ENCODE peak calls at places on chromosomes 11 and 22, in eight cellular contexts. Q is fibroblast of the aortic adventitia, H is AG09309, T is GM23338, Z is activated B cell treated with CpG ODN at 0.5 μM for 24 hours, D is RWPE1, J is body of pancreas, M is GM20000. A is an unnamed sample.

GRCh38 chr22:35540600-35541253 is at the start of gene RASD2:
- DNase-seq in H (no peak), M (no peak), Q (no peak), T (peak), Z (peak), J (peak), D (peak), A (no peak)

GRCh38 chr11:60252709-60253108 is 9.8 kb upstream of the MS4A4E start:
- DNase-seq in Q (no peak), J (no peak), H (no peak), T (no peak), M (no peak), Z (no peak), D (no peak), A (no peak)

GRCh38 chr11:14619580-14619979 is 24.0 kb upstream of the PDE3B start:
- DNase-seq in Z (no peak), T (no peak), H (no peak), J (no peak), D (no peak), M (no peak), Q (no peak), A (no peak)

GRCh38 chr22:36463783-36464184 is 17.7 kb downstream of the TXN2 start:
- DNase-seq in T (no peak), Z (no peak), H (no peak), M (no peak), J (no peak), D (no peak), Q (no peak), A (no peak)

GRCh38 chr22:47259049-47259448 is 496.6 kb downstream of the TBC1D22A start:
- DNase-seq in Q (no peak), H (no peak), J (no peak), D (no peak), M (no peak), T (no peak), Z (no peak), A (no peak)

GRCh38 chr11:110478410-110478809 is 48.7 kb downstream of the FDX1 start:
- DNase-seq in M (no peak), J (no peak), D (no peak), H (no peak), Q (no peak), Z (no peak), T (peak), A (peak)

GRCh38 chr11:75371930-75372876 is 20.7 kb upstream of the ARRB1 start:
- DNase-seq in Q (peak), M (no peak), Z (no peak), D (no peak), H (no peak), T (no peak), J (no peak), A (no peak)

GRCh38 chr11:117281159-117281558 is 10.0 kb upstream of the BACE1-AS start:
- DNase-seq in J (no peak), D (peak), T (no peak), Q (peak), M (no peak), H (peak), Z (no peak), A (no peak)

GRCh38 chr11:1118755-1119275 is 38.9 kb upstream of the MUC5AC start:
- DNase-seq in Z (no peak), Q (no peak), T (no peak), M (no peak), D (no peak), H (no peak), J (peak), A (no peak)

GRCh38 chr11:2778630-2779498 is 79.1 kb upstream of the KCNQ1OT1 start:
- DNase-seq in D (peak), H (no peak), T (no peak), Z (peak), J (peak), Q (peak), M (peak), A (peak)

GRCh38 chr11:59247535-59248227 is 35.0 kb upstream of the MPEG1 start:
- DNase-seq in J (no peak), T (no peak), M (no peak), H (peak), D (peak), Z (no peak), Q (peak), A (no peak)

GRCh38 chr11:102935514-102935913 is 20.0 kb downstream of the MMP13 start:
- DNase-seq in D (no peak), H (no peak), Z (no peak), M (no peak), T (peak), Q (no peak), J (no peak), A (no peak)

GRCh38 chr11:65311197-65311631 is 3.5 kb upstream of the CDC42EP2 start:
- DNase-seq in J (no peak), D (peak), Z (no peak), Q (peak), T (no peak), M (no peak), H (no peak), A (no peak)

GRCh38 chr22:35893698-35894097 is 134.9 kb downstream of the RBFOX2 start:
- DNase-seq in D (no peak), T (no peak), J (no peak), Q (no peak), M (no peak), Z (no peak), H (no peak), A (no peak)

GRCh38 chr22:29427176-29427760 is 11.1 kb upstream of the RFPL1 start:
- DNase-seq in Z (no peak), T (no peak), M (no peak), H (no peak), D (no peak), J (no peak), Q (no peak), A (no peak)

GRCh38 chr11:132430352-132431091 is 1060.1 kb downstream of the NTM start:
- DNase-seq in M (no peak), D (no peak), Z (no peak), J (no peak), H (no peak), Q (no peak), T (no peak), A (no peak)

GRCh38 chr11:90171359-90171758 is 36.9 kb downstream of the NAALAD2 start:
- DNase-seq in D (no peak), T (no peak), J (no peak), M (no peak), H (no peak), Z (no peak), Q (no peak), A (no peak)

GRCh38 chr11:118587952-118588351 is 15.7 kb downstream of the ARCN1 start:
- DNase-seq in M (no peak), Q (no peak), Z (no peak), T (no peak), J (no peak), D (no peak), H (no peak), A (no peak)

GRCh38 chr22:41271787-41272186 is 14.2 kb downstream of the RANGAP1 start:
- DNase-seq in H (no peak), Q (no peak), Z (no peak), M (no peak), J (no peak), T (no peak), D (no peak), A (no peak)

GRCh38 chr11:62909107-62909894 is 11.9 kb downstream of the CHRM1 start:
- DNase-seq in D (peak), M (no peak), H (no peak), J (peak), Q (peak), Z (no peak), T (peak), A (peak)

GRCh38 chr22:42766860-42767259 is 46.2 kb upstream of the A4GALT start:
- DNase-seq in T (no peak), H (no peak), Q (no peak), D (no peak), Z (no peak), M (peak), J (no peak), A (no peak)

GRCh38 chr11:124872741-124873140 is 7.5 kb downstream of the ROBO3 start:
- DNase-seq in T (peak), Z (no peak), H (no peak), D (no peak), Q (no peak), M (no peak), J (no peak), A (no peak)

GRCh38 chr22:50523806-50524663 is 1.4 kb downstream of the SCO2 start:
- DNase-seq in T (no peak), H (no peak), M (no peak), J (no peak), D (no peak), Z (no peak), Q (no peak), A (no peak)

GRCh38 chr22:50483977-50484853 is 2.4 kb upstream of the MIOX start:
- DNase-seq in J (peak), H (no peak), T (no peak), D (no peak), Z (no peak), M (no peak), Q (no peak), A (no peak)

GRCh38 chr11:63643205-63643604 is 28.0 kb downstream of the ATL3 start:
- DNase-seq in H (no peak), Q (no peak), Z (no peak), J (peak), T (no peak), M (no peak), D (no peak), A (no peak)

GRCh38 chr11:83257638-83258229 is 28.4 kb downstream of the CCDC90B start:
- DNase-seq in M (no peak), D (peak), J (no peak), Z (no peak), H (peak), Q (peak), T (no peak), A (no peak)

GRCh38 chr11:59224419-59224928 is 11.7 kb upstream of the MPEG1 start:
- DNase-seq in D (no peak), H (no peak), M (peak), J (no peak), T (no peak), Z (no peak), Q (peak), A (no peak)

GRCh38 chr22:21446128-21446826 is 20.9 kb upstream of the TMEM191C start:
- DNase-seq in Z (no peak), H (no peak), T (no peak), J (no peak), M (no peak), D (no peak), Q (no peak), A (peak)

GRCh38 chr22:22968366-22968765 is 80.8 kb downstream of the IGLL5 start:
- DNase-seq in Q (no peak), J (no peak), T (no peak), D (no peak), M (no peak), Z (no peak), H (no peak), A (no peak)

GRCh38 chr11:119320593-119321524 is 3.9 kb upstream of the MCAM start:
- DNase-seq in M (peak), H (no peak), T (peak), Z (peak), D (no peak), Q (peak), J (no peak), A (peak)

GRCh38 chr22:43110444-43110926 is at the start of gene BIK:
- DNase-seq in D (peak), Q (peak), J (peak), Z (peak), H (no peak), T (peak), M (peak), A (peak)

GRCh38 chr11:63641727-63642126 is 27.5 kb upstream of the PLAAT3 start:
- DNase-seq in J (no peak), H (peak), M (no peak), Z (no peak), Q (peak), T (no peak), D (no peak), A (no peak)

GRCh38 chr11:61587951-61588695 is 7.2 kb upstream of the SYT7 start:
- DNase-seq in Q (no peak), D (peak), J (peak), H (no peak), T (peak), Z (peak), M (peak), A (peak)

GRCh38 chr22:50471962-50472361 is 2.9 kb downstream of the SBF1 start:
- DNase-seq in D (no peak), Z (no peak), J (no peak), T (no peak), H (no peak), Q (no peak), M (no peak), A (no peak)

GRCh38 chr22:19060356-19061009 is 61.7 kb downstream of the DGCR2 start:
- DNase-seq in M (no peak), J (peak), T (no peak), Q (no peak), H (no peak), D (peak), Z (no peak), A (no peak)

GRCh38 chr11:125227151-125227550 is 62.6 kb downstream of the PKNOX2 start:
- DNase-seq in Z (no peak), T (no peak), J (no peak), D (no peak), M (no peak), Q (no peak), H (no peak), A (no peak)

GRCh38 chr11:22456993-22457748 is 119.0 kb downstream of the SLC17A6 start:
- DNase-seq in Q (no peak), Z (no peak), H (no peak), T (no peak), M (no peak), J (peak), D (peak), A (no peak)

GRCh38 chr11:70338594-70338993 is 59.7 kb upstream of the CTTN start:
- DNase-seq in H (no peak), Z (no peak), D (no peak), T (no peak), M (no peak), J (no peak), Q (no peak), A (no peak)

GRCh38 chr11:131392528-131393255 is 22.3 kb downstream of the NTM start:
- DNase-seq in H (no peak), Z (no peak), T (peak), Q (no peak), J (no peak), M (no peak), D (no peak), A (peak)

DNA sequence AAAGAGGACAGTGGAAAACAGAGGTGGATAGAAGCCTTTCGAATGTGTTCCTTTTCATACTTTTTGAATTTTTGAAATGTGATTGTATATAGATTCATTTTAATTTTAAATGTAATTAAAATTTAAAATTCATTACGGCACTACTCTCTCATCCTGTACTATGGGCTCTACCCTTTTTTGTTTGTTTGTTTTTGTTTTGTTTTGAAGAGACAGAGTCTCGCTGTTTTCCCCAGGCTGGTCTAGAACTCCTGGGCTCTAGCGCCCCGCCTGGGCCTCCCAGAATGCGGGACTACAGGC is 11.9 kb upstream of the HDHD5 start:
- DNase-seq in H (no peak), Z (no peak), M (no peak), J (no peak), T (no peak), Q (no peak), D (no peak), A (no peak)
- TF ChIP-seq CTCF in H (peak), Z (no peak), M (no peak), J (no peak), T (no peak), Q (peak), D (no peak), A (no peak)

DNA sequence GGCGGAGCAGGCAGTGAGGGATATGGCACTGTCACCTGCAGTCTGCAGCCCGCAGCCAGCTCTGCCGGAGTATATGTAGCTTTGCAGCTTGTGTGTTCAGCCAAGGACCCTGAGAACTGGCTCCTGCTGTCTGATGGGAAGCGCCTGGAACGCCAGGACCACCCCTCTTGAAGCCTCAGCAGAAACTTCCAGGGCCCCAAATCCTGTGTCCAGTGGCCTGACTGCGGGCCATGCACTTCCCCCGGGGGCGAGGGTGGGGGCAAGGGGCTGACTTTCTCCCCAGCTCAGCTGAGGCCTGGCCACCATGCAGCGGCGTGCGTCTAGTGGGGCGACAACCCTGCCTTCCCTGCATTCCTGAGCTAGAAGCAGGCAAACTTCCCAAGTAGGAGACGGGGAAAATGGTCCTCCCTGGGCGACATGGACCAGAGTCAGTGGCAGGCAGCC is 32.3 kb downstream of the PISD start:
- DNase-seq in Q (no peak), M (no peak), D (no peak), J (no peak), H (no peak), T (peak), Z (no peak), A (no peak)
- TF ChIP-seq CTCF in Q (no peak), M (no peak), D (no peak), J (no peak), H (no peak), T (no peak), Z (no peak), A (no peak)

DNA sequence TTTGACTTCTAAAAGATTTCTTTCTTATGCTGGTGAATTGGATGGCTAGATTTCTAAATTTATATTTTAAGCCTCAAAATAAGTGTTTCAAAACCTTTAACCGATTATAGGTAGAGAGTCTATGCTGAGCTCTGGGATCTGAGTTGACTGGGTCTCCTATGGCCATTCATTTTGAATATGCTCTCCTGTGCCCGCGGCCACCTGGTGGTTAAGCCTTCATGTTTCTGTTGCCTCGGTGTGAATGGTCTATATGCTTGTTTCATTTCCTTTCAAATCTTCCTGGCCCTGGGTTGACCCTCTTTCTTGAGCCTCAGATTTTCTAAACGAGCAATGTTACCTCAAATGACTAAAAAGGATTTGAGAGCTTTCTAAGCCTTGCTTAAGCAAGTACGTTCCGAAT is 789.3 kb upstream of the KIRREL3 start:
- DNase-seq in Q (no peak), Z (no peak), T (peak), D (peak), J (no peak), H (no peak), M (no peak), A (peak)
- TF ChIP-seq CTCF in Q (no peak), Z (no peak), T (peak), D (no peak), J (peak), H (no peak), M (no peak), A (peak)

DNA sequence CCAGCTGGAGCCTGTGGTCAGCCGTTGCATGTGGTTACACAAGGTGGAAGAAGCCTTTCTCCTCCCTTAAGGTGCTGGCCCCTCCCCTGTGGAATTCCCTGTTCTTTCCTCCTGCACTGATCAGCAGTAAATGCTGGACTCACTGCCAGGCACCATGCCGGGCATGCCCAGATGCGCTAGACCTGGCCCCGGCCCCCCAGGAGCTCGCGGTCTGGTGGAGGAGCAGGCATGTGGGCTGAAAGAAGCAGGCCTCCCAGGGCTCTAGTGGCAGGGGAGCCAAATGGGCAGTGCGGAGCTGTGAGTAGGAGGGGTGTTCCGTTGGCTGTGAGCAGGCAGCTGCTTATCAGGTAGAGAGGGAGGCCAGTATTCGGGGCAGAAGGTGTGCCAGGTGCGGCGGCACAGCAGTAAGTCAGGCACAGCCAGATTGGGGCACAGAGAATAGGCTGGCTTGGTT is 10.2 kb downstream of the DGKZ start:
- DNase-seq in Q (no peak), H (no peak), J (peak), Z (no peak), D (no peak), M (no peak), T (no peak), A (no peak)
- TF ChIP-seq CTCF in Q (no peak), H (no peak), J (no peak), Z (no peak), D (no peak), M (no peak), T (no peak), A (no peak)

GRCh38 chr11:123188508-123189165 is 6.4 kb downstream of the CLMP start:
- DNase-seq in H (no peak), M (no peak), T (no peak), Z (no peak), Q (peak), J (no peak), D (no peak), A (no peak)
- TF ChIP-seq CTCF in H (no peak), M (no peak), T (no peak), Z (no peak), Q (peak), J (peak), D (no peak), A (no peak)

DNA sequence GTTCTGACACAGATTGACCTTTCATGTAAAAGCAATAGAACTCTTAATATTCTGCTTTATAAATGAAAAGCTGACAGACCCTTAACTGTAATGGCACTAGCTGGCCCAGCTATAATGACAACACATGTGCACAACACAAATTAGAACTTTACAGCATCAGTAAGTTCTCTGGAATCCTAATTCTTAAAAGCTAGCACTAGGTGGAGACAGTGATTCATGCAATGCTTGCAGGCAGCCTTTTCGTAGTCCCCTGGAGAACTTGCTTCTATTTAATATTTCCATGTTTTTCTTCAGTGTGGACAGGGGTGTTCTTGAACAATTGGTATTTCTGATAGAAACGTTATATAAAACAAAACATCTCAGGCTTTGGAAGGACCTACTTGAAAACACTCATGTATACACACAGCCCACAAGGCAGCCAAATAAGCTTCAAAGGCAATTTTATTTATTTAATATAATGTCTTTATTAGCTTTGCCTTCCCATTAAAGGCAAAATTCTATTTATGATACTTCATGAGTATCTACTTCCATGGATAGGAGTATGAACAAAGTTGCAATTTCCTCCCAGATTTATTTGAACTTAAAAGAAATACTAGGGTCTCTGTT is 374.3 kb upstream of the MPPED2 start:
- DNase-seq in T (peak), H (peak), D (peak), Z (no peak), Q (peak), M (peak), J (no peak), A (no peak)
- TF ChIP-seq CTCF in T (peak), H (peak), D (peak), Z (no peak), Q (peak), M (peak), J (peak), A (peak)